ENCODE peak calls at places on chromosomes 11 and 22, in ten cellular contexts. One of them, this sample, is unnamed.
A peak's percentile ranks its signal among the peaks of the same experiment; 100 is the strongest.

GRCh38 chr11:94563848-94564442 is 3.2 kb upstream of the PIWIL4 start:
- DNase-seq in GM12878: no peak
- DNase-seq in breast epithelium: no peak
- DNase-seq in HCT116: no peak
- DNase-seq in stomach: no peak
- DNase-seq in spleen: no peak
- DNase-seq in prostate gland: no peak
- DNase-seq in upper lobe of left lung: no peak
- DNase-seq in sigmoid colon: no peak
- DNase-seq in K562: no peak
- DNase-seq in this sample: no peak

GRCh38 chr11:706439-706956 is 467 bp downstream of the EPS8L2 start:
- DNase-seq in GM12878: no peak
- DNase-seq in breast epithelium: no peak
- DNase-seq in HCT116: no peak
- DNase-seq in stomach: peak; percentile 52
- DNase-seq in spleen: no peak
- DNase-seq in prostate gland: peak; percentile 30
- DNase-seq in upper lobe of left lung: peak; percentile 36
- DNase-seq in sigmoid colon: no peak
- DNase-seq in K562: peak; percentile 53
- DNase-seq in this sample: peak; percentile 64

GRCh38 chr11:111627591-111627990 is 25.3 kb downstream of the SIK2 start:
- DNase-seq in GM12878: no peak
- DNase-seq in breast epithelium: no peak
- DNase-seq in HCT116: no peak
- DNase-seq in stomach: no peak
- DNase-seq in spleen: no peak
- DNase-seq in prostate gland: no peak
- DNase-seq in upper lobe of left lung: no peak
- DNase-seq in sigmoid colon: no peak
- DNase-seq in K562: no peak
- DNase-seq in this sample: no peak

GRCh38 chr11:118658372-118659313 is 20.8 kb downstream of the TREH start:
- DNase-seq in GM12878: no peak
- DNase-seq in breast epithelium: no peak
- DNase-seq in HCT116: no peak
- DNase-seq in stomach: no peak
- DNase-seq in spleen: no peak
- DNase-seq in prostate gland: no peak
- DNase-seq in upper lobe of left lung: no peak
- DNase-seq in sigmoid colon: no peak
- DNase-seq in K562: no peak
- DNase-seq in this sample: no peak

GRCh38 chr11:789951-790350 is at the start of gene CEND1:
- DNase-seq in GM12878: no peak
- DNase-seq in breast epithelium: no peak
- DNase-seq in HCT116: no peak
- DNase-seq in stomach: no peak
- DNase-seq in spleen: no peak
- DNase-seq in prostate gland: no peak
- DNase-seq in upper lobe of left lung: no peak
- DNase-seq in sigmoid colon: no peak
- DNase-seq in K562: peak; percentile 83
- DNase-seq in this sample: no peak

GRCh38 chr22:37032535-37033460 is 13.3 kb downstream of the MPST start:
- DNase-seq in GM12878: no peak
- DNase-seq in breast epithelium: no peak
- DNase-seq in HCT116: no peak
- DNase-seq in stomach: peak; percentile 85
- DNase-seq in spleen: no peak
- DNase-seq in prostate gland: peak; percentile 76
- DNase-seq in upper lobe of left lung: peak; percentile 90
- DNase-seq in sigmoid colon: no peak
- DNase-seq in K562: no peak
- DNase-seq in this sample: peak; percentile 87

GRCh38 chr11:30392221-30392784 is 69.4 kb downstream of the ARL14EP start:
- DNase-seq in GM12878: no peak
- DNase-seq in breast epithelium: no peak
- DNase-seq in HCT116: no peak
- DNase-seq in stomach: no peak
- DNase-seq in spleen: no peak
- DNase-seq in prostate gland: no peak
- DNase-seq in upper lobe of left lung: no peak
- DNase-seq in sigmoid colon: no peak
- DNase-seq in K562: no peak
- DNase-seq in this sample: no peak

GRCh38 chr22:29994941-29995340 is 85.3 kb upstream of the HORMAD2 start:
- DNase-seq in GM12878: no peak
- DNase-seq in breast epithelium: no peak
- DNase-seq in HCT116: no peak
- DNase-seq in stomach: no peak
- DNase-seq in spleen: no peak
- DNase-seq in prostate gland: no peak
- DNase-seq in upper lobe of left lung: no peak
- DNase-seq in sigmoid colon: no peak
- DNase-seq in K562: no peak
- DNase-seq in this sample: no peak

GRCh38 chr11:71426413-71426812 is 21.8 kb downstream of the DHCR7 start:
- DNase-seq in GM12878: peak; percentile 8
- DNase-seq in breast epithelium: no peak
- DNase-seq in HCT116: no peak
- DNase-seq in stomach: no peak
- DNase-seq in spleen: no peak
- DNase-seq in prostate gland: no peak
- DNase-seq in upper lobe of left lung: no peak
- DNase-seq in sigmoid colon: no peak
- DNase-seq in K562: no peak
- DNase-seq in this sample: no peak

GRCh38 chr11:119974467-119974866 is 163.4 kb downstream of the TRIM29 start:
- DNase-seq in GM12878: no peak
- DNase-seq in breast epithelium: no peak
- DNase-seq in HCT116: no peak
- DNase-seq in stomach: no peak
- DNase-seq in spleen: no peak
- DNase-seq in prostate gland: no peak
- DNase-seq in upper lobe of left lung: no peak
- DNase-seq in sigmoid colon: no peak
- DNase-seq in K562: no peak
- DNase-seq in this sample: no peak

GRCh38 chr11:32034149-32034548 is 56.7 kb upstream of the RCN1 start:
- DNase-seq in GM12878: no peak
- DNase-seq in breast epithelium: no peak
- DNase-seq in HCT116: no peak
- DNase-seq in stomach: no peak
- DNase-seq in spleen: no peak
- DNase-seq in prostate gland: no peak
- DNase-seq in upper lobe of left lung: no peak
- DNase-seq in sigmoid colon: no peak
- DNase-seq in K562: no peak
- DNase-seq in this sample: no peak

DNA sequence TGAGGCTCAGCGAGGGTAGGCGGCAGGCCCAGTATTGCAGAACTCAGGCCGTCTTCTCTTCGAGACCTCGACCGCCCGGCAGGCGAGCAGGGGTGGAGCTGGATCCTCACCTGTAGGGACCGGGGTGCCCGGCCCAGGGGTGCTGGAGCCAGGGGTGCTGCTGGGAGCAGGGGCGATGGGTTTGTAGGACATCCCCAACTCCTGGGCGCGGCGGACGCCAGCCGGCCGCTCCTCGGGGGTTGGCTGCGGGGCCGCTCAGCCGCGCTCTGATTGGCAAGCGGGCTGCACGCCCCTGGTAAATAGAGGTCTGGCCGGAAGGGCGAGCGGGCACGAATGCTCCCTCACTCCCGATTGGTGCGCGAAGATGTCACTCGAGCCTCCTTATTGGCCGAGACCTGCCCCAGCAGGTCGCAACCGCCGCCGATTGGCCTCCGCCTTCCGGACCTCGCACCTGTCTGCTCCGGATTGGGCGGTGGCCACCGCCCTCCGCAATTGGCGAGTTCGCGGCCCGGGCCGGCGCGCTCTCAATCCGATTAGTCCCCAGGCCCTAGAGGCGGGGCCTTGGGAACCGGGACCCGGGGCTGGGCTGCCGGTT is at the start of gene CDK2AP2:
- DNase-seq in GM12878: peak; percentile 99
- DNase-seq in breast epithelium: peak; percentile 99
- DNase-seq in HCT116: peak; percentile 99
- DNase-seq in stomach: peak; percentile 100
- DNase-seq in spleen: peak; percentile 100
- DNase-seq in prostate gland: peak; percentile 99
- DNase-seq in upper lobe of left lung: peak; percentile 100
- DNase-seq in sigmoid colon: peak; percentile 100
- DNase-seq in K562: peak; percentile 97
- DNase-seq in this sample: peak; percentile 100
- TF ChIP-seq POLR2A in GM12878: peak; percentile 86
- TF ChIP-seq POLR2A in breast epithelium: peak; percentile 44
- TF ChIP-seq POLR2A in HCT116: peak; percentile 26
- TF ChIP-seq POLR2A in stomach: no peak
- TF ChIP-seq POLR2A in spleen: no peak
- TF ChIP-seq POLR2A in prostate gland: peak; percentile 93
- TF ChIP-seq POLR2A in upper lobe of left lung: peak; percentile 96
- TF ChIP-seq POLR2A in sigmoid colon: peak; percentile 71
- TF ChIP-seq POLR2A in K562: peak; percentile 65
- TF ChIP-seq POLR2A in this sample: peak; percentile 89

GRCh38 chr11:35419713-35420333 is 465 bp upstream of the SLC1A2 start:
- DNase-seq in GM12878: no peak
- DNase-seq in breast epithelium: no peak
- DNase-seq in HCT116: no peak
- DNase-seq in stomach: no peak
- DNase-seq in spleen: no peak
- DNase-seq in prostate gland: no peak
- DNase-seq in upper lobe of left lung: no peak
- DNase-seq in sigmoid colon: no peak
- DNase-seq in K562: no peak
- DNase-seq in this sample: no peak
- H3K27ac ChIP-seq in GM12878: no peak overlapping the region
- H3K27ac ChIP-seq in breast epithelium: no peak overlapping the region
- H3K27ac ChIP-seq in HCT116: no peak overlapping the region
- H3K27ac ChIP-seq in stomach: no peak overlapping the region
- H3K27ac ChIP-seq in spleen: no peak overlapping the region
- H3K27ac ChIP-seq in prostate gland: no peak overlapping the region
- H3K27ac ChIP-seq in upper lobe of left lung: no peak overlapping the region
- H3K27ac ChIP-seq in sigmoid colon: no peak overlapping the region
- H3K27ac ChIP-seq in K562: no peak overlapping the region
- H3K27ac ChIP-seq in this sample: no peak overlapping the region

GRCh38 chr11:117316197-117316961 is at the start of gene BACE1:
- DNase-seq in GM12878: no peak
- DNase-seq in breast epithelium: peak; percentile 71
- DNase-seq in HCT116: peak; percentile 71
- DNase-seq in stomach: peak; percentile 77
- DNase-seq in spleen: peak; percentile 86
- DNase-seq in prostate gland: peak; percentile 71
- DNase-seq in upper lobe of left lung: peak; percentile 78
- DNase-seq in sigmoid colon: peak; percentile 92
- DNase-seq in K562: no peak
- DNase-seq in this sample: peak; percentile 68
- TF ChIP-seq POLR2AphosphoS5 in GM12878: no peak
- TF ChIP-seq POLR2AphosphoS5 in breast epithelium: peak; percentile 25
- TF ChIP-seq POLR2AphosphoS5 in HCT116: peak; percentile 77
- TF ChIP-seq POLR2AphosphoS5 in stomach: peak; percentile 61
- TF ChIP-seq POLR2AphosphoS5 in spleen: peak; percentile 73
- TF ChIP-seq POLR2AphosphoS5 in prostate gland: peak; percentile 81
- TF ChIP-seq POLR2AphosphoS5 in upper lobe of left lung: no peak
- TF ChIP-seq POLR2AphosphoS5 in sigmoid colon: no peak
- TF ChIP-seq POLR2AphosphoS5 in K562: no peak
- TF ChIP-seq POLR2AphosphoS5 in this sample: peak; percentile 17

GRCh38 chr22:22694106-22694505 is 49.7 kb downstream of the GGTLC2 start:
- DNase-seq in GM12878: no peak
- DNase-seq in breast epithelium: no peak
- DNase-seq in HCT116: no peak
- DNase-seq in stomach: peak; percentile 10
- DNase-seq in spleen: no peak
- DNase-seq in prostate gland: no peak
- DNase-seq in upper lobe of left lung: no peak
- DNase-seq in sigmoid colon: no peak
- DNase-seq in K562: no peak
- DNase-seq in this sample: no peak

GRCh38 chr22:22693531-22693884 is 49.1 kb downstream of the GGTLC2 start:
- DNase-seq in GM12878: no peak
- DNase-seq in breast epithelium: no peak
- DNase-seq in HCT116: no peak
- DNase-seq in stomach: no peak
- DNase-seq in spleen: no peak
- DNase-seq in prostate gland: no peak
- DNase-seq in upper lobe of left lung: no peak
- DNase-seq in sigmoid colon: no peak
- DNase-seq in K562: no peak
- DNase-seq in this sample: no peak

GRCh38 chr22:22691716-22692701 is 47.6 kb downstream of the GGTLC2 start:
- DNase-seq in GM12878: no peak
- DNase-seq in breast epithelium: no peak
- DNase-seq in HCT116: no peak
- DNase-seq in stomach: no peak
- DNase-seq in spleen: no peak
- DNase-seq in prostate gland: no peak
- DNase-seq in upper lobe of left lung: no peak
- DNase-seq in sigmoid colon: peak; percentile 50
- DNase-seq in K562: no peak
- DNase-seq in this sample: no peak

GRCh38 chr22:22691055-22691454 is 46.6 kb downstream of the GGTLC2 start:
- DNase-seq in GM12878: no peak
- DNase-seq in breast epithelium: no peak
- DNase-seq in HCT116: no peak
- DNase-seq in stomach: no peak
- DNase-seq in spleen: no peak
- DNase-seq in prostate gland: no peak
- DNase-seq in upper lobe of left lung: no peak
- DNase-seq in sigmoid colon: no peak
- DNase-seq in K562: no peak
- DNase-seq in this sample: no peak

DNA sequence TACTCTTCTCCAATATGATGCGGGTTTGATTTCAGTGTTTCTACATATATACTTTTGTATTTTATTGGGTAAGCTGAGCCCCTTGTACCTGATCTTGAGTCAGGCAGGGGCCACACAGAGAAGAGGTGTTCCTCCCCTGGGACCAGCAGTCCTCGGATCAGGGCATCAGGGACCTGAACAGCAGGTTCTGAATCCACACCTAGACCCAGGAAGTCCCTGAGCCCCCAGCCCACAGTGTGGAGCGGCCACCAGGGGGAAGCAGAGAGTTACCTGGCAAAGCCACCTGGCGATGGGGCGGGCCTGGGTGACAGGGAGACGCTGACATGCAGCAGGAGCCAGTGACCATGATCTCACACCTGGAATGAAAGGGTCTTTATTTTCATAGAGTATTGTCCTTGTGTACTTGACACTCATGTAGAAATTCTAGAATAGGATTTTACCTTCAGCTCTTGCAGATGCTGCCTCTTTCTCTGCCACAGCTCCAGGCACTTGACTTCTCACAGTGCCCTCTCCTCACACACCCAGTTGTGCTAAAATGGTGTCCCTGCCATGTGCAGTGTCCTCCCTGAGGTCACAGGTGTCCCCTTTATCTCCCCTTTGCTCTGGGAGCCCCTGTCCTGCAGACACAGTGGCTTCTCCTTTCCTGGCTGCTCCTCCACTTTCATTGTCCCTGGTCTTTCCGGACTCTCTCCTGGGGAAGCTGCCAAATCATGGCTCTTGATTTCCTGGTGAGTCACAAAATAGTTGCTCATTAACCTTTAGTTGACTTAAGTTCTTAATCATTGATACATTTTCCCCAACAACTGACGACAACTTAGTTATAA is 48.5 kb downstream of the GGTLC2 start:
- DNase-seq in GM12878: no peak
- DNase-seq in breast epithelium: peak; percentile 63
- DNase-seq in HCT116: no peak
- DNase-seq in stomach: peak; percentile 75
- DNase-seq in spleen: peak; percentile 89
- DNase-seq in prostate gland: peak; percentile 17
- DNase-seq in upper lobe of left lung: no peak
- DNase-seq in sigmoid colon: peak; percentile 48
- DNase-seq in K562: peak; percentile 100
- DNase-seq in this sample: peak; percentile 84
- TF ChIP-seq POLR2A in GM12878: no peak
- TF ChIP-seq POLR2A in breast epithelium: no peak
- TF ChIP-seq POLR2A in HCT116: no peak
- TF ChIP-seq POLR2A in stomach: no peak
- TF ChIP-seq POLR2A in spleen: no peak
- TF ChIP-seq POLR2A in prostate gland: no peak
- TF ChIP-seq POLR2A in upper lobe of left lung: no peak
- TF ChIP-seq POLR2A in sigmoid colon: no peak
- TF ChIP-seq POLR2A in K562: no peak
- TF ChIP-seq POLR2A in this sample: no peak